ENCODE peak calls at places on chromosomes 13 and 19, in nine cellular contexts. V is colonic mucosa, N is body of pancreas, S is mammary epithelial cell, M is ovary, Q is breast epithelium, O is psoas muscle, T is heart right ventricle, R is sigmoid colon. J is an unnamed sample.
A peak's percentile ranks its signal among the peaks of the same experiment; 100 is the strongest.

GRCh38 chr13:44188257-44188656 is 185.4 kb upstream of the SERP2 start:
- DNase-seq in V (no peak), N (no peak), S (peak; percentile 94), M (no peak), Q (no peak), O (no peak), T (no peak), R (no peak), J (no peak)

GRCh38 chr13:33205804-33206221 is 79.7 kb downstream of the STARD13 start:
- DNase-seq in V (no peak), N (peak; percentile 70), S (no peak), M (no peak), Q (no peak), O (no peak), T (no peak), R (no peak), J (no peak)

GRCh38 chr19:35110974-35111373 is 4.6 kb upstream of the FXYD3 start:
- DNase-seq in V (no peak), N (no peak), S (peak; percentile 75), M (no peak), Q (no peak), O (no peak), T (no peak), R (no peak), J (no peak)

GRCh38 chr13:93875527-93875926 is 604.0 kb downstream of the DCT start:
- DNase-seq in V (no peak), N (no peak), S (peak; percentile 19), M (no peak), Q (no peak), O (no peak), T (no peak), R (no peak), J (no peak)

GRCh38 chr13:98020271-98020670 is 66.8 kb downstream of the IPO5 start:
- DNase-seq in V (no peak), N (no peak), S (no peak), M (no peak), Q (no peak), O (no peak), T (no peak), R (no peak), J (no peak)

GRCh38 chr19:510606-511100 is 3.4 kb downstream of the TPGS1 start:
- DNase-seq in V (peak; percentile 88), N (peak; percentile 71), S (peak; percentile 66), M (no peak), Q (no peak), O (peak; percentile 84), T (peak; percentile 76), R (peak; percentile 88), J (peak; percentile 40)

GRCh38 chr19:14804755-14805154 is 26.4 kb upstream of the ADGRE2 start:
- DNase-seq in V (no peak), N (no peak), S (no peak), M (no peak), Q (no peak), O (no peak), T (no peak), R (no peak), J (no peak)

GRCh38 chr13:97753942-97754670 is 199.4 kb upstream of the IPO5 start:
- DNase-seq in V (no peak), N (no peak), S (no peak), M (no peak), Q (no peak), O (no peak), T (no peak), R (no peak), J (no peak)

GRCh38 chr19:4042731-4043082 is 24.0 kb downstream of the ZBTB7A start:
- DNase-seq in V (peak; percentile 62), N (peak; percentile 87), S (no peak), M (no peak), Q (peak; percentile 53), O (no peak), T (no peak), R (no peak), J (no peak)

GRCh38 chr13:110218601-110219201 is 88.3 kb downstream of the COL4A1 start:
- DNase-seq in V (no peak), N (no peak), S (no peak), M (no peak), Q (no peak), O (no peak), T (no peak), R (no peak), J (no peak)

GRCh38 chr19:4531562-4532165 is 3.4 kb downstream of the PLIN5 start:
- DNase-seq in V (no peak), N (peak; percentile 73), S (no peak), M (peak; percentile 59), Q (no peak), O (peak; percentile 34), T (no peak), R (no peak), J (no peak)

GRCh38 chr13:109787135-109787954 is 962 bp upstream of the IRS2 start:
- DNase-seq in V (peak; percentile 45), N (peak; percentile 57), S (peak; percentile 49), M (peak; percentile 49), Q (peak; percentile 56), O (peak; percentile 31), T (peak; percentile 45), R (peak; percentile 78), J (no peak)

GRCh38 chr19:39133431-39134270 is 8.1 kb downstream of the PAK4 start:
- DNase-seq in V (peak; percentile 59), N (peak; percentile 70), S (no peak), M (peak; percentile 64), Q (no peak), O (no peak), T (no peak), R (no peak), J (no peak)

GRCh38 chr13:51557875-51558604 is 26.2 kb upstream of the WDFY2 start:
- DNase-seq in V (no peak), N (no peak), S (peak; percentile 86), M (no peak), Q (no peak), O (no peak), T (no peak), R (no peak), J (no peak)

GRCh38 chr19:11338164-11338563 is 1.3 kb downstream of the RAB3D start:
- DNase-seq in V (peak; percentile 70), N (peak; percentile 65), S (no peak), M (no peak), Q (no peak), O (no peak), T (no peak), R (no peak), J (no peak)

GRCh38 chr19:34232566-34233481 is 21.5 kb upstream of the GARRE1 start:
- DNase-seq in V (no peak), N (peak; percentile 56), S (peak; percentile 96), M (peak; percentile 63), Q (peak; percentile 53), O (peak; percentile 43), T (peak; percentile 57), R (peak; percentile 77), J (no peak)

GRCh38 chr13:113843864-113844556 is 19.9 kb downstream of the GAS6 start:
- DNase-seq in V (no peak), N (peak; percentile 6), S (no peak), M (no peak), Q (no peak), O (no peak), T (no peak), R (no peak), J (no peak)

GRCh38 chr13:113846639-113847318 is 17.1 kb downstream of the GAS6 start:
- DNase-seq in V (no peak), N (peak; percentile 6), S (no peak), M (peak; percentile 8), Q (no peak), O (no peak), T (no peak), R (no peak), J (no peak)

GRCh38 chr13:113848020-113848419 is 15.9 kb downstream of the GAS6 start:
- DNase-seq in V (peak; percentile 18), N (no peak), S (no peak), M (peak; percentile 3), Q (no peak), O (no peak), T (no peak), R (no peak), J (no peak)

GRCh38 chr13:113845055-113845454 is 18.8 kb downstream of the GAS6 start:
- DNase-seq in V (no peak), N (no peak), S (no peak), M (no peak), Q (no peak), O (no peak), T (no peak), R (no peak), J (no peak)

DNA sequence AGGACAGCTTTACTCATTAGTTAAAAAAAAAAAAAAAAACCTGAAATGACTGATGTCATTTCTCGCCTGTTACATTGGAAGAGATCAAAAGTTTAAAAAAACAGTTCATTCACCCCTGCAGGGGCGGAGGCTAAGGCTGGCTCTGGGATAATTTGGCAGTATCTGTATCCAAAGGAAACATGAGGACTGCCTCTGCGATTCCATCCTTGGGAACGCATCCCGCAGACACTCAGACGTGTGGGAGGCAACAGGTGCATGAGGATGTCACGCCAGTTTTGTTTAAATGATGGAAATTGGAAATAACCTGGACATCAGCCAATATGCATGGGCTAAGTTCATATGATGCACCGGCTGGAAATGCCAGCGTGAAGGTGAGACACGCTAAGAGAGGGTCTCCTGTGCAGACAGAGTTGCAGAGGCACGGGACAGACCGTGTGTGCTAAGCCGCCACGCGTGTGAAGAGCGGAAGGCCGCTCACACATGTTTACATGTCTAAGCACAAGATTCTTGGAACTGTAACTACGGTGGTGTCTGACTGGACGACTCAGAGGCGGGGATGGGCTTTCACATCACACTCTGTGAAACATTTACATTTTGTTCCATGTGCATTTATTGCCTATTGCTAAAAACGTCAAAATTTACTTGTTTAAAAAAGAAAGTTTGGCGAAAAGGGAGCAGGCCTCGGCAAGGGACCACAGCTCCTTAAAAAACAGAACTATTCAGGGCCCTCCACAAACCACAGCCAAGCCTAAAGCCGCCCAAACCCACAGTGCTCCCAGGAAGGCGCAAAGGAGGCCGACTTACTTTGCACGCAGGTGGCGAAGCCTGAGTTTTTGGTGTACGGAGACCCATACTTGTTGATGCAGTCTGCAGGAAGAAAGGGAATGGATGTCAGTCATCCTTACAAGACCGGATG is 17.9 kb downstream of the GAS6 start:
- DNase-seq in V (no peak), N (no peak), S (no peak), M (no peak), Q (no peak), O (no peak), T (no peak), R (no peak), J (no peak)
- H3K4me1 ChIP-seq in V (peaks cover 13% of the 10 kb centered on the region), N (peaks cover 28% of the 10 kb centered on the region), S (peaks cover 41% of the 10 kb centered on the region), M (no peaks in the 10 kb centered on the region), Q (no peaks in the 10 kb centered on the region), O (peaks cover 36% of the 10 kb centered on the region), T (peaks cover 57% of the 10 kb centered on the region), R (peaks cover 14% of the 10 kb centered on the region), J (peaks cover 57% of the 10 kb centered on the region)

GRCh38 chr19:53057904-53058579 is 13.5 kb downstream of the ERVV-2 start:
- DNase-seq in V (no peak), N (peak; percentile 62), S (peak; percentile 17), M (no peak), Q (no peak), O (no peak), T (peak; percentile 35), R (no peak), J (no peak)
- H3K27ac ChIP-seq in V (no peak overlapping the region), N (no peak overlapping the region), S (no peak overlapping the region), M (no peak overlapping the region), Q (no peak overlapping the region), O (no peak overlapping the region), T (no peak overlapping the region), R (no peak overlapping the region), J (no peak overlapping the region)

GRCh38 chr19:40744554-40745401 is 5.5 kb downstream of the ACTMAP start:
- DNase-seq in V (no peak), N (peak; percentile 42), S (no peak), M (no peak), Q (no peak), O (no peak), T (no peak), R (no peak), J (no peak)
- H3K4me3 ChIP-seq in V (no peak overlapping the region), N (no peak overlapping the region), S (no peak overlapping the region), M (no peak overlapping the region), Q (no peak overlapping the region), O (no peak overlapping the region), T (no peak overlapping the region), R (no peak overlapping the region), J (no peak overlapping the region)

GRCh38 chr13:99205621-99206220 is 5.1 kb downstream of the UBAC2 start:
- DNase-seq in V (peak; percentile 14), N (no peak), S (no peak), M (no peak), Q (no peak), O (no peak), T (no peak), R (no peak), J (no peak)
- H3K4me1 ChIP-seq in V (peaks cover 5% of the 10 kb centered on the region), N (peaks cover 21% of the 10 kb centered on the region), S (peaks cover 8% of the 10 kb centered on the region), M (peaks cover 1% of the 10 kb centered on the region), Q (no peaks in the 10 kb centered on the region), O (peaks cover 26% of the 10 kb centered on the region), T (peaks cover 24% of the 10 kb centered on the region), R (peaks cover 13% of the 10 kb centered on the region), J (peaks cover 83% of the 10 kb centered on the region)